ENCODE peak calls at places on chromosomes 7 and 10, in nine cellular contexts. One of them, this sample, is unnamed.

GRCh38 chr7:44767912-44768662 is 19.4 kb downstream of the ZMIZ2 start:
- DNase-seq in C1 segment of cervical spinal cord: no peak
- DNase-seq in ACHN: no peak
- DNase-seq in endothelial cell: no peak
- DNase-seq in Ammon's horn: peak
- DNase-seq in psoas muscle: peak
- DNase-seq in HFF-Myc: no peak
- DNase-seq in stimulated activated CD4-positive, alpha-beta T cell treated with anti-CD3 and anti-CD28 coated beads, Interleukin-2, amount 100 ng/mL, for 24 hours: no peak
- DNase-seq in GM10248: peak
- DNase-seq in this sample: no peak

GRCh38 chr7:158720107-158720506 is 15.5 kb upstream of the NCAPG2 start:
- DNase-seq in Ammon's horn: no peak
- DNase-seq in C1 segment of cervical spinal cord: no peak
- DNase-seq in stimulated activated CD4-positive, alpha-beta T cell treated with anti-CD3 and anti-CD28 coated beads, Interleukin-2, amount 100 ng/mL, for 24 hours: no peak
- DNase-seq in endothelial cell: no peak
- DNase-seq in ACHN: no peak
- DNase-seq in psoas muscle: no peak
- DNase-seq in HFF-Myc: no peak
- DNase-seq in GM10248: no peak
- DNase-seq in this sample: no peak

GRCh38 chr7:27389508-27389907 is 146.9 kb downstream of the EVX1 start:
- DNase-seq in HFF-Myc: no peak
- DNase-seq in C1 segment of cervical spinal cord: no peak
- DNase-seq in stimulated activated CD4-positive, alpha-beta T cell treated with anti-CD3 and anti-CD28 coated beads, Interleukin-2, amount 100 ng/mL, for 24 hours: no peak
- DNase-seq in psoas muscle: no peak
- DNase-seq in GM10248: no peak
- DNase-seq in endothelial cell: no peak
- DNase-seq in ACHN: no peak
- DNase-seq in Ammon's horn: no peak
- DNase-seq in this sample: no peak

GRCh38 chr7:88243345-88243909 is 23.6 kb upstream of the SRI start:
- DNase-seq in psoas muscle: no peak
- DNase-seq in GM10248: peak
- DNase-seq in C1 segment of cervical spinal cord: no peak
- DNase-seq in stimulated activated CD4-positive, alpha-beta T cell treated with anti-CD3 and anti-CD28 coated beads, Interleukin-2, amount 100 ng/mL, for 24 hours: no peak
- DNase-seq in HFF-Myc: peak
- DNase-seq in Ammon's horn: peak
- DNase-seq in ACHN: peak
- DNase-seq in endothelial cell: peak
- DNase-seq in this sample: peak

GRCh38 chr7:151062399-151063211 is 3.2 kb downstream of the SLC4A2 start:
- DNase-seq in C1 segment of cervical spinal cord: no peak
- DNase-seq in GM10248: no peak
- DNase-seq in HFF-Myc: no peak
- DNase-seq in stimulated activated CD4-positive, alpha-beta T cell treated with anti-CD3 and anti-CD28 coated beads, Interleukin-2, amount 100 ng/mL, for 24 hours: no peak
- DNase-seq in ACHN: peak
- DNase-seq in endothelial cell: peak
- DNase-seq in Ammon's horn: no peak
- DNase-seq in psoas muscle: no peak
- DNase-seq in this sample: peak

GRCh38 chr7:120805636-120806388 is 52.1 kb downstream of the TSPAN12 start:
- DNase-seq in GM10248: peak
- DNase-seq in psoas muscle: no peak
- DNase-seq in HFF-Myc: peak
- DNase-seq in Ammon's horn: peak
- DNase-seq in endothelial cell: peak
- DNase-seq in stimulated activated CD4-positive, alpha-beta T cell treated with anti-CD3 and anti-CD28 coated beads, Interleukin-2, amount 100 ng/mL, for 24 hours: peak
- DNase-seq in ACHN: peak
- DNase-seq in C1 segment of cervical spinal cord: no peak
- DNase-seq in this sample: peak

GRCh38 chr10:70985824-70986336 is 97.5 kb upstream of the PCBD1 start:
- DNase-seq in endothelial cell: no peak
- DNase-seq in stimulated activated CD4-positive, alpha-beta T cell treated with anti-CD3 and anti-CD28 coated beads, Interleukin-2, amount 100 ng/mL, for 24 hours: no peak
- DNase-seq in HFF-Myc: no peak
- DNase-seq in GM10248: no peak
- DNase-seq in Ammon's horn: no peak
- DNase-seq in C1 segment of cervical spinal cord: no peak
- DNase-seq in psoas muscle: no peak
- DNase-seq in ACHN: no peak
- DNase-seq in this sample: no peak

GRCh38 chr10:79084012-79084971 is 15.5 kb downstream of the ZMIZ1 start:
- DNase-seq in endothelial cell: peak
- DNase-seq in Ammon's horn: peak
- DNase-seq in ACHN: peak
- DNase-seq in stimulated activated CD4-positive, alpha-beta T cell treated with anti-CD3 and anti-CD28 coated beads, Interleukin-2, amount 100 ng/mL, for 24 hours: peak
- DNase-seq in GM10248: no peak
- DNase-seq in psoas muscle: peak
- DNase-seq in C1 segment of cervical spinal cord: no peak
- DNase-seq in HFF-Myc: no peak
- DNase-seq in this sample: peak

GRCh38 chr7:148395292-148395691 is 195.3 kb upstream of the C7orf33 start:
- DNase-seq in stimulated activated CD4-positive, alpha-beta T cell treated with anti-CD3 and anti-CD28 coated beads, Interleukin-2, amount 100 ng/mL, for 24 hours: no peak
- DNase-seq in GM10248: no peak
- DNase-seq in C1 segment of cervical spinal cord: no peak
- DNase-seq in psoas muscle: no peak
- DNase-seq in Ammon's horn: peak
- DNase-seq in endothelial cell: no peak
- DNase-seq in HFF-Myc: no peak
- DNase-seq in ACHN: no peak
- DNase-seq in this sample: no peak

GRCh38 chr10:110212119-110213006 is 5.0 kb downstream of the MXI1 start:
- DNase-seq in GM10248: peak
- DNase-seq in C1 segment of cervical spinal cord: no peak
- DNase-seq in endothelial cell: no peak
- DNase-seq in HFF-Myc: no peak
- DNase-seq in Ammon's horn: peak
- DNase-seq in ACHN: no peak
- DNase-seq in psoas muscle: no peak
- DNase-seq in stimulated activated CD4-positive, alpha-beta T cell treated with anti-CD3 and anti-CD28 coated beads, Interleukin-2, amount 100 ng/mL, for 24 hours: peak
- DNase-seq in this sample: no peak

GRCh38 chr10:105017116-105017515 is 376.0 kb downstream of the SORCS3 start:
- DNase-seq in stimulated activated CD4-positive, alpha-beta T cell treated with anti-CD3 and anti-CD28 coated beads, Interleukin-2, amount 100 ng/mL, for 24 hours: peak
- DNase-seq in psoas muscle: no peak
- DNase-seq in ACHN: peak
- DNase-seq in Ammon's horn: no peak
- DNase-seq in endothelial cell: no peak
- DNase-seq in HFF-Myc: no peak
- DNase-seq in GM10248: no peak
- DNase-seq in C1 segment of cervical spinal cord: no peak
- DNase-seq in this sample: peak

GRCh38 chr10:110013615-110014293 is 6.0 kb downstream of the ADD3 start:
- DNase-seq in endothelial cell: no peak
- DNase-seq in stimulated activated CD4-positive, alpha-beta T cell treated with anti-CD3 and anti-CD28 coated beads, Interleukin-2, amount 100 ng/mL, for 24 hours: no peak
- DNase-seq in Ammon's horn: no peak
- DNase-seq in ACHN: no peak
- DNase-seq in HFF-Myc: no peak
- DNase-seq in psoas muscle: no peak
- DNase-seq in GM10248: no peak
- DNase-seq in C1 segment of cervical spinal cord: no peak
- DNase-seq in this sample: no peak

This sample was measured in astrocyte.